ENCODE peak calls at places on chromosomes 3 and 15, in four cellular contexts. W is NCI-H1694; X is right cardiac atrium; G is stimulated activated CD4-positive, alpha-beta T cell treated with anti-CD3 and anti-CD28 coated beads, Interleukin-15, amount 100 ng/mL, for 24 hours. Z is an unnamed sample.

GRCh38 chr15:98416222-98416835 is 232.0 kb upstream of the IGF1R start:
- DNase-seq in W (no peak), X (no peak), G (no peak), Z (no peak)

GRCh38 chr3:149266733-149267132 is 45.1 kb upstream of the CP start:
- DNase-seq in X (no peak), G (no peak), W (no peak), Z (no peak)

GRCh38 chr3:5309181-5309580 is 121.7 kb downstream of the EDEM1 start:
- DNase-seq in G (no peak), X (no peak), W (no peak), Z (no peak)

GRCh38 chr15:85362436-85363048 is 17.9 kb upstream of the AKAP13 start:
- DNase-seq in W (no peak), X (no peak), G (no peak), Z (no peak)

GRCh38 chr3:49712166-49712565 is 7.3 kb downstream of the AMIGO3 start:
- DNase-seq in W (no peak), G (no peak), X (no peak), Z (no peak)

GRCh38 chr3:47019201-47019600 is 39.7 kb downstream of the NBEAL2 start:
- DNase-seq in W (no peak), X (no peak), G (peak), Z (peak)

GRCh38 chr15:64894395-64895056 is 17.2 kb upstream of the ANKDD1A start:
- DNase-seq in G (peak), W (no peak), X (no peak), Z (no peak)

GRCh38 chr3:190094201-190094718 is 26.4 kb downstream of the P3H2 start:
- DNase-seq in G (no peak), W (no peak), X (no peak), Z (no peak)

GRCh38 chr3:8458711-8459110 is 42.9 kb upstream of the LMCD1 start:
- DNase-seq in W (no peak), X (peak), G (no peak), Z (no peak)

GRCh38 chr3:5095879-5096278 is 26.2 kb upstream of the ARL8B start:
- DNase-seq in W (no peak), G (peak), X (peak), Z (no peak)

GRCh38 chr3:31244929-31245817 is 287.6 kb upstream of the STT3B start:
- DNase-seq in G (no peak), W (no peak), X (no peak), Z (no peak)

GRCh38 chr3:125072749-125073404 is 17.1 kb upstream of the HEG1 start:
- DNase-seq in W (peak), X (no peak), G (no peak), Z (no peak)

GRCh38 chr15:51931638-51932037 is 39.9 kb downstream of the LEO1 start:
- DNase-seq in W (no peak), G (no peak), X (no peak), Z (no peak)

GRCh38 chr3:45976191-45977091 is 19.2 kb downstream of the FYCO1 start:
- DNase-seq in X (no peak), G (peak), W (no peak), Z (no peak)

GRCh38 chr3:37985637-37986320 is 4.8 kb upstream of the VILL start:
- DNase-seq in G (no peak), X (no peak), W (no peak), Z (no peak)

GRCh38 chr15:70323111-70323851 is 225.6 kb upstream of the TLE3 start:
- DNase-seq in G (no peak), W (no peak), X (peak), Z (no peak)

GRCh38 chr15:65184305-65184943 is 718 bp downstream of the CLPX start:
- DNase-seq in G (peak), W (no peak), X (peak), Z (no peak)

GRCh38 chr15:48520376-48521155 is 124.9 kb downstream of the FBN1 start:
- DNase-seq in G (no peak), X (no peak), W (no peak), Z (no peak)

GRCh38 chr3:49271047-49271446 is 6.0 kb downstream of the C3orf62 start:
- DNase-seq in G (no peak), X (no peak), W (no peak), Z (no peak)

GRCh38 chr15:70643783-70644125 is 119.6 kb downstream of the UACA start:
- DNase-seq in G (no peak), X (no peak), W (no peak), Z (peak)

GRCh38 chr15:63835211-63835568 is 1.4 kb upstream of the HERC1 start:
- DNase-seq in X (no peak), W (no peak), G (no peak), Z (no peak)